ENCODE peak calls at places on chromosome 11, in five cellular contexts. Z, G, S, C and H are unnamed samples.

GRCh38 chr11:100004541-100004940 is 682.5 kb upstream of the ARHGAP42 start:
- DNase-seq in Z (no peak), G (no peak), S (no peak), C (no peak), H (no peak)

GRCh38 chr11:71465054-71465453 is 12.1 kb downstream of the NADSYN1 start:
- DNase-seq in G (no peak), Z (no peak), S (no peak), C (no peak), H (no peak)

GRCh38 chr11:69830086-69830485 is 10.9 kb upstream of the FGF3 start:
- DNase-seq in S (no peak), Z (no peak), C (no peak), G (no peak), H (no peak)

GRCh38 chr11:27722945-27723344 is 22.7 kb upstream of the BDNF start:
- DNase-seq in Z (no peak), S (no peak), C (no peak), G (no peak), H (no peak)

GRCh38 chr11:971092-971690 is 45.5 kb downstream of the AP2A2 start:
- DNase-seq in C (no peak), Z (no peak), S (no peak), G (no peak), H (no peak)

GRCh38 chr11:104432526-104432925 is 268.6 kb upstream of the PDGFD start:
- DNase-seq in Z (no peak), C (no peak), G (no peak), S (no peak), H (no peak)

GRCh38 chr11:1747753-1748466 is 2.5 kb downstream of the IFITM10 start:
- DNase-seq in G (no peak), C (no peak), Z (no peak), S (peak; percentile 81), H (no peak)

GRCh38 chr11:131748146-131749050 is 378.0 kb downstream of the NTM start:
- DNase-seq in Z (peak; percentile 38), C (no peak), S (peak; percentile 56), G (peak; percentile 28), H (no peak)

GRCh38 chr11:130473795-130474377 is 25.4 kb downstream of the ADAMTS15 start:
- DNase-seq in Z (no peak), S (no peak), G (no peak), C (no peak), H (no peak)

GRCh38 chr11:124622531-124623451 is at the start of gene TBRG1:
- DNase-seq in S (peak; percentile 91), Z (peak; percentile 92), G (peak; percentile 85), C (peak; percentile 93), H (peak; percentile 71)

GRCh38 chr11:63845305-63845704 is 6.4 kb downstream of the MARK2 start:
- DNase-seq in G (no peak), C (no peak), S (peak; percentile 32), Z (no peak), H (no peak)

GRCh38 chr11:101862410-101863233 is 52.2 kb upstream of the CEP126 start:
- DNase-seq in S (peak; percentile 20), Z (no peak), G (no peak), C (no peak), H (no peak)

GRCh38 chr11:83571301-83571700 is 285.1 kb upstream of the CCDC90B start:
- DNase-seq in Z (no peak), G (no peak), S (no peak), C (no peak), H (no peak)

GRCh38 chr11:122095950-122096942 is 19.8 kb downstream of the BLID start:
- DNase-seq in Z (no peak), C (no peak), G (no peak), S (no peak), H (no peak)

GRCh38 chr11:116548286-116548685 is 224.5 kb downstream of the BUD13 start:
- DNase-seq in S (no peak), G (no peak), Z (no peak), C (no peak), H (no peak)

GRCh38 chr11:107751082-107751481 is 39.2 kb upstream of the SLN start:
- DNase-seq in Z (no peak), C (no peak), G (no peak), S (no peak), H (no peak)

GRCh38 chr11:78085972-78086371 is 6.3 kb upstream of the NDUFC2 start:
- DNase-seq in G (no peak), Z (no peak), C (no peak), S (no peak), H (no peak)

GRCh38 chr11:112085822-112086421 is 634 bp downstream of the TIMM8B start:
- DNase-seq in C (no peak), S (peak; percentile 39), G (no peak), Z (no peak), H (no peak)

GRCh38 chr11:7973011-7973410 is 7.8 kb upstream of the NLRP10 start:
- DNase-seq in C (no peak), Z (no peak), G (no peak), S (no peak), H (no peak)

GRCh38 chr11:62889126-62889483 is 8.4 kb downstream of the SLC3A2 start:
- DNase-seq in Z (no peak), G (no peak), S (no peak), C (no peak), H (no peak)

GRCh38 chr11:134815404-134815803 is 403.4 kb upstream of the B3GAT1 start:
- DNase-seq in Z (no peak), C (no peak), G (no peak), S (no peak), H (no peak)

GRCh38 chr11:19511413-19512183 is 201.0 kb upstream of the NAV2 start:
- DNase-seq in S (no peak), C (no peak), Z (peak; percentile 19), G (no peak), H (no peak)

GRCh38 chr11:58127350-58127749 is 2.0 kb upstream of the OR9I1 start:
- DNase-seq in C (no peak), S (no peak), G (no peak), Z (no peak), H (no peak)

GRCh38 chr11:17864478-17864941 is 129.9 kb downstream of the KCNC1 start:
- DNase-seq in C (no peak), G (no peak), S (no peak), Z (no peak), H (no peak)

GRCh38 chr11:87417951-87418350 is 380.2 kb downstream of the TMEM135 start:
- DNase-seq in G (no peak), Z (no peak), S (no peak), C (no peak), H (no peak)

GRCh38 chr11:122917311-122917710 is 34.8 kb downstream of the JHY start:
- DNase-seq in Z (no peak), S (peak; percentile 36), G (peak; percentile 45), C (no peak), H (no peak)

GRCh38 chr11:76551400-76551799 is 106.6 kb downstream of the EMSY start:
- DNase-seq in G (no peak), C (no peak), S (no peak), Z (no peak), H (no peak)
- TF ChIP-seq CTCF in G (peak; percentile 43), C (peak; percentile 49), S (peak; percentile 47), Z (no peak), H (no peak)

GRCh38 chr11:67698247-67698646 is 23.8 kb upstream of the ALDH3B2 start:
- DNase-seq in C (no peak), Z (no peak), G (no peak), S (no peak), H (no peak)
- TF ChIP-seq CTCF in C (no peak), Z (no peak), G (no peak), S (no peak), H (no peak)

GRCh38 chr11:48110509-48110766 is 106.2 kb upstream of the OR4B1 start:
- DNase-seq in Z (no peak), C (no peak), S (no peak), G (no peak), H (no peak)

GRCh38 chr11:48108231-48109045 is 108.2 kb upstream of the OR4B1 start:
- DNase-seq in C (no peak), Z (no peak), G (no peak), S (no peak), H (no peak)

GRCh38 chr11:48111941-48112340 is 104.7 kb upstream of the OR4B1 start:
- DNase-seq in G (no peak), C (no peak), Z (no peak), S (no peak), H (no peak)

GRCh38 chr11:48107188-48107704 is 109.4 kb upstream of the OR4B1 start:
- DNase-seq in C (no peak), Z (no peak), G (no peak), S (no peak), H (peak; percentile 63)

GRCh38 chr11:48109046-48109666 is 107.5 kb upstream of the OR4B1 start:
- DNase-seq in Z (no peak), C (no peak), S (no peak), G (no peak), H (no peak)
- TF ChIP-seq CTCF in Z (no peak), C (peak; percentile 52), S (peak; percentile 20), G (peak; percentile 29), H (no peak)

GRCh38 chr11:10758959-10759358 is 7.9 kb downstream of the CTR9 start:
- DNase-seq in Z (no peak), C (no peak), G (no peak), S (no peak), H (no peak)
- TF ChIP-seq CTCF in Z (no peak), C (no peak), G (no peak), S (no peak), H (no peak)

DNA sequence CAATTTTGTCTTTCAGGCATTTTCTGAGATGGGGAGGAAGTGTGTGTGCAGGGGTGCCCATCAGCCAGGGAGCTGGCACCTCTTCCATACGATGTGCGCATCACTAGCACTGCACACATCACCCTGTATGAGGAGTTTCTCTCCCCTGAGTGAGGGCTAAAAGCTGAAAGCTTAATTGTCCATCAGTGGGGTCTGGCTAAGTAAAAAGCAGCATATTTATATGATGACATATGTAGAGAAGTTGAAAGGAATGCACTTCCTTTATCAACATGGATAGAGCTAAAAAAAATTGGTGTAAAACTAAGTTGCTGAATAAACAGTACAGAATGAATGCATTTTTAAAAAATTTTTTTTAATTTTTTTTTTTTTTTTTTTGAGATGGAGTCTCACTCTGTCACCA is 4.0 kb downstream of the VSTM5 start:
- DNase-seq in G (no peak), S (no peak), C (no peak), Z (no peak), H (no peak)
- TF ChIP-seq CTCF in G (no peak), S (no peak), C (no peak), Z (no peak), H (no peak)